ENCODE peak calls at places on chromosomes 5 and 9, in five cellular contexts. C is GM04504; H is nucleus accumbens; F is NCI-H2029 treated with DMSO at 0.1 percent for 48 hours; Q is activated CD4-positive, alpha-beta T cell treated with anti-CD3 and anti-CD28 coated beads for 48 hours. U is an unnamed sample.

GRCh38 chr5:110105692-110106091 is 416.0 kb downstream of the MAN2A1 start:
- DNase-seq in C (peak), H (no peak), F (no peak), Q (no peak), U (no peak)

GRCh38 chr5:142998316-142998862 is 228.2 kb downstream of the ARHGAP26 start:
- DNase-seq in C (no peak), H (no peak), F (no peak), Q (no peak), U (no peak)

GRCh38 chr5:154756203-154756870 is 1.2 kb downstream of the LARP1 start:
- DNase-seq in C (no peak), H (peak), F (no peak), Q (peak), U (peak)

GRCh38 chr9:117697046-117697445 is 7.2 kb upstream of the TLR4 start:
- DNase-seq in C (no peak), H (no peak), F (no peak), Q (no peak), U (no peak)

GRCh38 chr9:125747053-125747764 is at the start of gene PBX3:
- DNase-seq in C (no peak), H (peak), F (no peak), Q (peak), U (peak)

GRCh38 chr9:133134419-133135190 is 13.6 kb upstream of the RALGDS start:
- DNase-seq in C (no peak), H (no peak), F (no peak), Q (peak), U (no peak)

GRCh38 chr5:172616730-172617129 is 24.3 kb upstream of the NEURL1B start:
- DNase-seq in C (no peak), H (no peak), F (no peak), Q (no peak), U (no peak)

GRCh38 chr5:76270214-76270613 is 132.9 kb upstream of the IQGAP2 start:
- DNase-seq in C (no peak), H (no peak), F (no peak), Q (peak), U (no peak)

GRCh38 chr5:150114773-150115408 is 28.5 kb upstream of the CSF1R start:
- DNase-seq in C (no peak), H (no peak), F (no peak), Q (no peak), U (no peak)

GRCh38 chr5:151648089-151648488 is 38.6 kb downstream of the SPARC start:
- DNase-seq in C (no peak), H (no peak), F (no peak), Q (no peak), U (no peak)

GRCh38 chr5:168023190-168023589 is 268.3 kb upstream of the WWC1 start:
- DNase-seq in C (peak), H (peak), F (no peak), Q (no peak), U (no peak)

GRCh38 chr9:112194969-112195431 is 19.9 kb upstream of the SUSD1 start:
- DNase-seq in C (no peak), H (no peak), F (no peak), Q (no peak), U (no peak)

GRCh38 chr9:87338075-87338989 is 159.3 kb upstream of the DAPK1 start:
- DNase-seq in C (no peak), H (no peak), F (no peak), Q (no peak), U (no peak)

GRCh38 chr5:137629646-137630045 is 106.2 kb downstream of the KLHL3 start:
- DNase-seq in C (peak), H (no peak), F (peak), Q (no peak), U (no peak)

GRCh38 chr5:157772077-157772613 is 28.6 kb downstream of the LSM11 start:
- DNase-seq in C (no peak), H (no peak), F (no peak), Q (peak), U (no peak)

GRCh38 chr9:120531683-120532300 is 48.2 kb downstream of the CDK5RAP2 start:
- DNase-seq in C (peak), H (no peak), F (peak), Q (peak), U (peak)

GRCh38 chr5:135694016-135694415 is 115.2 kb upstream of the CXCL14 start:
- DNase-seq in C (no peak), H (no peak), F (no peak), Q (no peak), U (no peak)

GRCh38 chr9:129624168-129624759 is 1.7 kb upstream of the NTMT1 start:
- DNase-seq in C (no peak), H (peak), F (no peak), Q (peak), U (no peak)

GRCh38 chr9:79522793-79523192 is 49.0 kb upstream of the TLE4 start:
- DNase-seq in C (no peak), H (no peak), F (no peak), Q (no peak), U (no peak)

GRCh38 chr5:57719216-57719615 is 236.6 kb upstream of the ACTBL2 start:
- DNase-seq in C (no peak), H (no peak), F (no peak), Q (no peak), U (no peak)

GRCh38 chr5:168877132-168877895 is 298.1 kb upstream of the PANK3 start:
- DNase-seq in C (no peak), H (no peak), F (no peak), Q (no peak), U (peak)

GRCh38 chr5:9361835-9362234 is 184.0 kb downstream of the SEMA5A start:
- DNase-seq in C (no peak), H (peak), F (peak), Q (peak), U (no peak)

GRCh38 chr9:99031994-99032393 is 72.9 kb upstream of the TGFBR1 start:
- DNase-seq in C (no peak), H (no peak), F (no peak), Q (no peak), U (no peak)

GRCh38 chr9:106878943-106879916 is 16.3 kb downstream of the ZNF462 start:
- DNase-seq in C (peak), H (peak), F (peak), Q (no peak), U (peak)

GRCh38 chr9:96072930-96073329 is 197.4 kb downstream of the ERCC6L2 start:
- DNase-seq in C (no peak), H (no peak), F (no peak), Q (no peak), U (no peak)

GRCh38 chr9:109846781-109847180 is 66.8 kb downstream of the PALM2AKAP2 start:
- DNase-seq in C (no peak), H (no peak), F (no peak), Q (no peak), U (no peak)

GRCh38 chr9:9603345-9603744 is 1009.5 kb downstream of the PTPRD start:
- DNase-seq in C (no peak), H (no peak), F (no peak), Q (no peak), U (no peak)

GRCh38 chr9:91677822-91678221 is 254.2 kb upstream of the NFIL3 start:
- DNase-seq in C (no peak), H (no peak), F (no peak), Q (no peak), U (no peak)

GRCh38 chr9:123377211-123377971 is 21.4 kb downstream of the CRB2 start:
- DNase-seq in C (no peak), H (no peak), F (no peak), Q (no peak), U (no peak)

GRCh38 chr9:38103340-38103739 is 34.3 kb upstream of the SHB start:
- DNase-seq in C (no peak), H (no peak), F (no peak), Q (no peak), U (no peak)

GRCh38 chr5:148653840-148654781 is at the start of gene HTR4:
- DNase-seq in C (no peak), H (no peak), F (peak), Q (no peak), U (no peak)

GRCh38 chr9:4837768-4838546 is 45.2 kb downstream of the RCL1 start:
- DNase-seq in C (peak), H (no peak), F (no peak), Q (peak), U (no peak)

GRCh38 chr5:146744358-146744757 is 134.2 kb downstream of the PPP2R2B start:
- DNase-seq in C (peak), H (peak), F (no peak), Q (no peak), U (no peak)

GRCh38 chr5:72138943-72139467 is 31.7 kb downstream of the MAP1B start:
- DNase-seq in C (peak), H (no peak), F (no peak), Q (peak), U (no peak)

GRCh38 chr5:81901539-81901938 is 70.3 kb upstream of the ATG10 start:
- DNase-seq in C (no peak), H (no peak), F (no peak), Q (no peak), U (no peak)

GRCh38 chr5:51558682-51559081 is 175.4 kb downstream of the ISL1 start:
- DNase-seq in C (no peak), H (no peak), F (no peak), Q (no peak), U (no peak)

GRCh38 chr9:135192686-135193085 is 105.2 kb downstream of the OLFM1 start:
- DNase-seq in C (no peak), H (no peak), F (no peak), Q (no peak), U (no peak)